ENCODE peak calls at places on chromosomes 6 and 20, in nine cellular contexts. J is heart right ventricle, T is endodermal cell, Y is right lobe of liver, R is heart left ventricle, X is neural progenitor cell, P is HL-60, C is ascending aorta, B is breast epithelium. M is an unnamed sample. For H3K27me3, the result is how much of the 10 kb centered on the place peaks cover.

GRCh38 chr20:41318271-41318649 is 729 bp upstream of the ZHX3 start:
- DNase-seq in J (no peak), T (no peak), Y (no peak), R (no peak), X (no peak), P (no peak), C (no peak), B (no peak), M (peak)

GRCh38 chr6:79673947-79674346 is 42.8 kb downstream of the SH3BGRL2 start:
- DNase-seq in J (no peak), T (no peak), Y (no peak), R (no peak), X (no peak), P (no peak), C (no peak), B (no peak), M (no peak)

GRCh38 chr6:110643175-110643574 is 166.8 kb upstream of the SLC22A16 start:
- DNase-seq in J (no peak), T (no peak), Y (no peak), R (no peak), X (no peak), P (no peak), C (no peak), B (no peak), M (no peak)

GRCh38 chr6:127484207-127484858 is 25.1 kb upstream of the KIAA0408 start:
- DNase-seq in J (no peak), T (no peak), Y (no peak), R (no peak), X (no peak), P (no peak), C (no peak), B (no peak), M (peak)

GRCh38 chr6:501891-502601 is 110.5 kb downstream of the IRF4 start:
- DNase-seq in J (no peak), T (no peak), Y (no peak), R (no peak), X (peak), P (no peak), C (no peak), B (no peak), M (no peak)

GRCh38 chr6:128316258-128316952 is 204.0 kb downstream of the PTPRK start:
- DNase-seq in J (no peak), T (no peak), Y (no peak), R (no peak), X (no peak), P (no peak), C (no peak), B (no peak), M (no peak)

GRCh38 chr6:135465903-135466302 is 31.6 kb downstream of the AHI1 start:
- DNase-seq in J (no peak), T (no peak), Y (no peak), R (no peak), X (no peak), P (no peak), C (no peak), B (no peak), M (no peak)

GRCh38 chr6:119162134-119162761 is 83.8 kb upstream of the FAM184A start:
- DNase-seq in J (no peak), T (no peak), Y (no peak), R (no peak), X (no peak), P (no peak), C (no peak), B (no peak), M (no peak)

GRCh38 chr6:121436966-121437756 is 1.7 kb downstream of the GJA1 start:
- DNase-seq in J (peak), T (peak), Y (peak), R (peak), X (peak), P (no peak), C (no peak), B (no peak), M (peak)

GRCh38 chr20:24705486-24705885 is 236.1 kb downstream of the SYNDIG1 start:
- DNase-seq in J (no peak), T (peak), Y (no peak), R (no peak), X (no peak), P (no peak), C (no peak), B (no peak), M (no peak)
- TF ChIP-seq CTCF in J (no peak), T (no peak), Y (no peak), R (no peak), X (no peak), P (no peak), C (no peak), B (no peak), M (no peak)

GRCh38 chr6:31736768-31737314 is 511 bp upstream of the CLIC1 start:
- DNase-seq in J (no peak), T (peak), Y (peak), R (no peak), X (peak), P (peak), C (no peak), B (no peak), M (no peak)

GRCh38 chr6:31736026-31736767 is at the start of gene CLIC1:
- DNase-seq in J (peak), T (peak), Y (peak), R (peak), X (peak), P (peak), C (peak), B (peak), M (peak)

GRCh38 chr6:31737315-31738047 is 1.2 kb upstream of the CLIC1 start:
- DNase-seq in J (no peak), T (peak), Y (no peak), R (no peak), X (peak), P (peak), C (no peak), B (no peak), M (no peak)

GRCh38 chr6:31739639-31740396 is at the start of gene MSH5:
- DNase-seq in J (peak), T (peak), Y (peak), R (peak), X (peak), P (peak), C (peak), B (peak), M (peak)

DNA sequence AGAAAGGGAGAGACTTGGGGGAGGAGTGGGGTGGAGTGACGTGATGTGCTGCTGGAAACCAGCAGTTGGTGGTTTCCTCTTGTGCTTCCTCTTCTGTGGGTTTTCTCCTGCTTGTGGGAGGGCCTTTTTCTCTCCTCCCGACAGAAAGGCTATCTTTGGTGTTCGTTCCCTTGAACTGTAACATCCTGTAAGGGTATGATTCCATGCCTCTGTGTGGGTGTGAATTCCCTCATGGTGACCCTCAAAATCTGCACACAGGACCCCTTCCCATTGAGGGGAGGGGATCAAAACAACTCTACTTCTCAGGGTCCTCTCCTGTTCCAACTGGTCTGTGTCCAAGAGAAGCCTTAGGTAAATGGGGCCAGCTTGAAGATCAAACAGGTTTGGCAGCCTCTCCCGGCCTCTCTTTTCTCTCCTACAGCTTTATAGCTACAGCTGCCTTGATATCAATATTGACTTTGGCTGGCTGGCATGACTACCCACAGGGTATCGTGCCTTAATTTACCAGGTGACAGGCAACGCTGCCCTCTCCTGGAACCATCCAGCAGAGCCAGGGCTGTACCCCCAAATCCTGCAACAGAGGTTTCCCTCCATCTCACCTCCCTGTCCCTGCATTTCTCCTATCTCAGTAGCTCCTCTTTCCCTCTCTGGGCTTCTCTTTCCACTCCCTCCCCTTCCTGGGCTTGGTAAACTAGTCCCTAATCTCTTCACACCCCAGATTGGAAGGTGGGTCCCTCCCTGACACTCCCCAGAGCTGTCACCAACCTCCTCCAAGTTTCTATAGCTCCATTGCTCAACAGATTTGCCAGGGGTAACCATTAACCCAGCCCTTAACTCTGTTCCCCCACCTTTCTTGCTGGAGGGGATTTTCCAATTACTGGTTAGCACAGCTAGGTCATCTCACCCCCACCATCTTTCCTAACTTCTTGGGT is 1.5 kb upstream of the MSH5 start:
- DNase-seq in J (no peak), T (peak), Y (peak), R (peak), X (no peak), P (peak), C (no peak), B (peak), M (peak)
- H3K4me3 ChIP-seq in J (no peak), T (peak), Y (peak), R (no peak), X (peak), P (no peak), C (peak), B (peak), M (no peak)

GRCh38 chr6:132537145-132537544 is 932 bp upstream of the TAAR9 start:
- DNase-seq in J (no peak), T (no peak), Y (no peak), R (no peak), X (no peak), P (no peak), C (no peak), B (no peak), M (peak)

GRCh38 chr6:132537977-132538376 is at the start of gene TAAR9:
- DNase-seq in J (no peak), T (no peak), Y (no peak), R (no peak), X (no peak), P (no peak), C (no peak), B (no peak), M (no peak)
- H3K27me3 ChIP-seq in J (under half), T (under half), Y (under half), R (under half), X (under half), P (under half), C (under half), B (under half), M (under half)

GRCh38 chr6:11413728-11414127 is 123.8 kb upstream of the TMEM170B start:
- DNase-seq in J (no peak), T (no peak), Y (no peak), R (no peak), X (no peak), P (no peak), C (no peak), B (no peak), M (peak)

GRCh38 chr6:11412011-11412424 is 125.5 kb upstream of the TMEM170B start:
- DNase-seq in J (no peak), T (no peak), Y (no peak), R (no peak), X (peak), P (no peak), C (no peak), B (no peak), M (no peak)

GRCh38 chr6:11414564-11414963 is 123.0 kb upstream of the TMEM170B start:
- DNase-seq in J (no peak), T (no peak), Y (no peak), R (no peak), X (no peak), P (no peak), C (no peak), B (no peak), M (peak)

GRCh38 chr6:11412616-11413015 is 124.9 kb upstream of the TMEM170B start:
- DNase-seq in J (no peak), T (no peak), Y (no peak), R (no peak), X (no peak), P (no peak), C (no peak), B (no peak), M (no peak)

DNA sequence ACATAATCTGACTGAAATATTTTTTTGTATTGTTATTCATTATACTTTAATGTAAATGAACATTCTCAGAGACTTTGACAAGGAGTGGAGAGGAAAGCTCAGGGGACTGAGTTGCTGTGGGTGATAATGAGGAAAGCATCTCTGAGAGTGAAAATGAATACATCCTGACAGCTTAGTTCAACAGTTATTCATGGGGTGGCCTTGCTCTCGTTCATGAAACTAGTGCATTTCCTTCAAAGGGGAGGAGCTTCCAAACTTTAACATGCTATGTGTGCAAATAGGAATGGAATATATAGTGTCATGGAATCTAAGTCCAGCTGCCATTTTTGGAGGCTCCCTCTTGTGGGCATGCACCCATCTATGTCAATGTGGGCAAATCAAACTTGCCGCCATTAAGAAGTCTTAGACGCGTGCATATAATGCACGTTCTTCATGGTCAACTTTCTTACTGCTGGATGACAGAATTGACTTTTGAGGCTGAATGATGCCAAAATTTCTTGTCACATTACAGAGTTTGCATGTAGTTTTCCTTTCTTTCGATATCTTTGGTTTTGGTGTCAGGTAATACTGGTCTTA is 124.3 kb upstream of the TMEM170B start:
- DNase-seq in J (no peak), T (no peak), Y (no peak), R (no peak), X (no peak), P (no peak), C (no peak), B (no peak), M (no peak)
- TF ChIP-seq CTCF in J (no peak), T (peak), Y (no peak), R (no peak), X (peak), P (no peak), C (no peak), B (no peak), M (no peak)

DNA sequence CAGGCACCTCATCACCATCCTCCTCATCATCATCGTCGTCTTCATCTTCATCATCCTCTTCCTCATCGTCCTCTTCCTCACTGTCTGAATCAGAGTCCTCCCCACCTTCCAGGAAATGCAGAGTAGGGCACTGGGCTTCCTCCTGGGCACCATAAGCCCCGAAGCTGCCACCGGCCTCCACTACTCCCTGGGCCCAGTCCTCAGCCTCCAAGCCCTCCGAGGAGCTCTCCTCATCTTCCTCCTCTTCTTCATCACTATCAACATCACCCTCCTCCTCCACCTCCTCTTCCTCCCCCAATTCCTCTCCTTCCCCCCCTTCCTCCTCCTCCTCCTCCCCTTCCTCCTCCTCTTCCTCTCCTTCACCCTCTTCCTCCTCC is 1.7 kb downstream of the CENPB start:
- DNase-seq in J (no peak), T (no peak), Y (no peak), R (no peak), X (no peak), P (no peak), C (no peak), B (no peak), M (no peak)
- H3K4me3 ChIP-seq in J (peak), T (peak), Y (no peak), R (peak), X (no peak), P (no peak), C (peak), B (peak), M (peak)

DNA sequence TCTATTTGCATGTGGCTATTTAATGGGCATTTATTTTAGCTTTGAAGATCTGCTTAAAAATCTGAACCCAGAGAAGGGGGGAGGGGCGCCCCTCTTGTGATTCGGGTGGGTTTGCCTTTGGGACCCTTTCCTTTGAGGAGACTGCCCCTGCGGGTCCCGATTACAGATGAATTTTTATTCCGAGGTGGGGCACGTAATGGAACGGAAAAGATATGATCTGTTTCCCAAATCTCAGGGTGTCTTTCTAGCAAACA is 30.9 kb downstream of the TFAP2A start:
- DNase-seq in J (no peak), T (no peak), Y (no peak), R (no peak), X (no peak), P (no peak), C (no peak), B (no peak), M (no peak)
- H3K27me3 ChIP-seq in J (half or more), T (half or more), Y (half or more), R (half or more), X (half or more), P (under half), C (under half), B (under half), M (under half)

GRCh38 chr6:39227476-39227875 is 1.8 kb downstream of the KCNK5 start:
- DNase-seq in J (no peak), T (peak), Y (no peak), R (no peak), X (no peak), P (no peak), C (no peak), B (no peak), M (no peak)

GRCh38 chr6:39228111-39228971 is 934 bp downstream of the KCNK5 start:
- DNase-seq in J (no peak), T (peak), Y (no peak), R (no peak), X (peak), P (peak), C (no peak), B (no peak), M (no peak)

GRCh38 chr6:39231386-39231785 is 2.1 kb upstream of the KCNK5 start:
- DNase-seq in J (no peak), T (no peak), Y (no peak), R (no peak), X (no peak), P (no peak), C (no peak), B (no peak), M (no peak)

GRCh38 chr6:39226606-39227300 is 2.5 kb downstream of the KCNK5 start:
- DNase-seq in J (no peak), T (peak), Y (no peak), R (no peak), X (no peak), P (no peak), C (no peak), B (no peak), M (no peak)

DNA sequence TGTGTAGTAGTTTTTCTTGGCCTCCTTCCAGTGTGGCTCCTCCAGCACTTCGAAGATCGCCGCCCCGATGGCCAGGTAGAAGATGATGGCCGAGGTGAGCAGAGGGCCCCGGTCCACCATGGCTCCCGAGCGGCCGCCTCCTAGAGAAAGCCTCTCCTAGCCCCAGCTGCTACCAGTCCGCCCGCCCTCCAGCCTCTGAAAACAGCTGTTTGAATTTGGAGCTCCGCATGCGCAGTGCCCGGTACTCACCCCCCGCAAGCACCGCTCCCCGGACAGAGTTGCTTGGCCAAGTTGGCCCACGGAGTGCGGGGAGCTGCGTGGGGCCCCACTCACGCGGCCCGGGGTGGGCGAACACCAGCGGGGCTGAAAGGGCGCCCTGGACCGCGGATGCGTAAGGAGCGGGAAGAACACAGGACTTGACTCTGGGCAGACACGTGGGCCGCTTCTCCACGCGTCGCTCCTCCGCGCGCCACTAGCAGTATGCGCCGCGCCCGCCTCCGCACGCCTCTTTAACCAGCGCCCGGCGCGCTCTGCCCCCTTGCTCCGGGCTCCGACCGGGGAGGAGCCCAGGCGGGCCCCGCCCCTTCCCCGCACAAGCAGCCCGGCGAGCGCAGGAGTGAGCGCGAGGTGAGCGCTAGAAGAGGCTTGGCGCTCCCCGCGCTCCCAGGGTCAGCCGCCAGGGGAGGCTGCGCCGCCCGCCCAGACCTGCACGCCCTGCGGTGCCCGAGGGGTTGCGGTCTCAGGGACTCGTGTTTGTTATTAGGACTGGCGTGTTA is at the start of gene KCNK5:
- DNase-seq in J (peak), T (peak), Y (peak), R (peak), X (peak), P (peak), C (no peak), B (no peak), M (peak)
- TF ChIP-seq CTCF in J (peak), T (peak), Y (peak), R (peak), X (peak), P (peak), C (peak), B (peak), M (peak)

M was measured in bronchial epithelial cell.